ENCODE peak calls at places on chromosomes 12 and 14, in seven cellular contexts. One of them, this sample, is unnamed.

GRCh38 chr14:54549862-54550261 is 17.1 kb upstream of the SAMD4A start:
- DNase-seq in tibial artery: no peak
- DNase-seq in CD8-positive, alpha-beta T cell: no peak
- DNase-seq in lower lobe of right lung: no peak
- DNase-seq in GM13976: no peak
- DNase-seq in GM12865: no peak
- DNase-seq in psoas muscle: no peak
- DNase-seq in this sample: no peak

GRCh38 chr12:52032431-52032796 is 18.8 kb upstream of the NR4A1 start:
- DNase-seq in tibial artery: peak; percentile 93
- DNase-seq in CD8-positive, alpha-beta T cell: no peak
- DNase-seq in lower lobe of right lung: no peak
- DNase-seq in GM13976: no peak
- DNase-seq in GM12865: no peak
- DNase-seq in psoas muscle: peak; percentile 70
- DNase-seq in this sample: peak; percentile 86

GRCh38 chr14:92382677-92383076 is 59.7 kb downstream of the SLC24A4 start:
- DNase-seq in tibial artery: no peak
- DNase-seq in CD8-positive, alpha-beta T cell: no peak
- DNase-seq in lower lobe of right lung: no peak
- DNase-seq in GM13976: no peak
- DNase-seq in GM12865: no peak
- DNase-seq in psoas muscle: no peak
- DNase-seq in this sample: no peak

GRCh38 chr14:22520235-22520634 is 68.8 kb downstream of the DAD1 start:
- DNase-seq in tibial artery: no peak
- DNase-seq in CD8-positive, alpha-beta T cell: no peak
- DNase-seq in lower lobe of right lung: no peak
- DNase-seq in GM13976: no peak
- DNase-seq in GM12865: no peak
- DNase-seq in psoas muscle: no peak
- DNase-seq in this sample: no peak

GRCh38 chr12:95966287-95966870 is 23.2 kb downstream of the AMDHD1 start:
- DNase-seq in tibial artery: no peak
- DNase-seq in CD8-positive, alpha-beta T cell: no peak
- DNase-seq in lower lobe of right lung: no peak
- DNase-seq in GM13976: no peak
- DNase-seq in GM12865: no peak
- DNase-seq in psoas muscle: no peak
- DNase-seq in this sample: peak; percentile 78

GRCh38 chr12:88816201-88816600 is 235.9 kb upstream of the KITLG start:
- DNase-seq in tibial artery: no peak
- DNase-seq in CD8-positive, alpha-beta T cell: no peak
- DNase-seq in lower lobe of right lung: no peak
- DNase-seq in GM13976: no peak
- DNase-seq in GM12865: no peak
- DNase-seq in psoas muscle: no peak
- DNase-seq in this sample: no peak

GRCh38 chr12:127893875-127894635 is 372.9 kb upstream of the TMEM132C start:
- DNase-seq in tibial artery: no peak
- DNase-seq in CD8-positive, alpha-beta T cell: no peak
- DNase-seq in lower lobe of right lung: no peak
- DNase-seq in GM13976: no peak
- DNase-seq in GM12865: peak; percentile 1
- DNase-seq in psoas muscle: no peak
- DNase-seq in this sample: no peak

GRCh38 chr12:95646781-95647184 is 95.5 kb upstream of the USP44 start:
- DNase-seq in tibial artery: no peak
- DNase-seq in CD8-positive, alpha-beta T cell: no peak
- DNase-seq in lower lobe of right lung: no peak
- DNase-seq in GM13976: no peak
- DNase-seq in GM12865: no peak
- DNase-seq in psoas muscle: no peak
- DNase-seq in this sample: no peak

GRCh38 chr12:40946612-40947194 is 241.4 kb upstream of the PDZRN4 start:
- DNase-seq in tibial artery: no peak
- DNase-seq in CD8-positive, alpha-beta T cell: no peak
- DNase-seq in lower lobe of right lung: no peak
- DNase-seq in GM13976: peak; percentile 7
- DNase-seq in GM12865: peak; percentile 32
- DNase-seq in psoas muscle: no peak
- DNase-seq in this sample: no peak

GRCh38 chr12:107653519-107653918 is 32.1 kb upstream of the PWP1 start:
- DNase-seq in tibial artery: no peak
- DNase-seq in CD8-positive, alpha-beta T cell: no peak
- DNase-seq in lower lobe of right lung: no peak
- DNase-seq in GM13976: no peak
- DNase-seq in GM12865: no peak
- DNase-seq in psoas muscle: no peak
- DNase-seq in this sample: no peak

GRCh38 chr14:99545574-99545973 is 58.4 kb downstream of the CCDC85C start:
- DNase-seq in tibial artery: no peak
- DNase-seq in CD8-positive, alpha-beta T cell: no peak
- DNase-seq in lower lobe of right lung: no peak
- DNase-seq in GM13976: no peak
- DNase-seq in GM12865: no peak
- DNase-seq in psoas muscle: no peak
- DNase-seq in this sample: no peak

GRCh38 chr12:59283012-59283411 is 312.8 kb upstream of the SLC16A7 start:
- DNase-seq in tibial artery: no peak
- DNase-seq in CD8-positive, alpha-beta T cell: no peak
- DNase-seq in lower lobe of right lung: no peak
- DNase-seq in GM13976: no peak
- DNase-seq in GM12865: no peak
- DNase-seq in psoas muscle: no peak
- DNase-seq in this sample: no peak

GRCh38 chr14:74825008-74825407 is 50.9 kb downstream of the PROX2 start:
- DNase-seq in tibial artery: no peak
- DNase-seq in CD8-positive, alpha-beta T cell: no peak
- DNase-seq in lower lobe of right lung: no peak
- DNase-seq in GM13976: no peak
- DNase-seq in GM12865: no peak
- DNase-seq in psoas muscle: no peak
- DNase-seq in this sample: no peak

GRCh38 chr14:103528512-103529382 is at the start of gene TRMT61A:
- DNase-seq in tibial artery: peak; percentile 90
- DNase-seq in CD8-positive, alpha-beta T cell: peak; percentile 57
- DNase-seq in lower lobe of right lung: peak; percentile 91
- DNase-seq in GM13976: peak; percentile 97
- DNase-seq in GM12865: peak; percentile 87
- DNase-seq in psoas muscle: peak; percentile 89
- DNase-seq in this sample: peak; percentile 88

GRCh38 chr12:18932715-18933114 is 194.8 kb downstream of the CAPZA3 start:
- DNase-seq in tibial artery: no peak
- DNase-seq in CD8-positive, alpha-beta T cell: no peak
- DNase-seq in lower lobe of right lung: no peak
- DNase-seq in GM13976: no peak
- DNase-seq in GM12865: no peak
- DNase-seq in psoas muscle: no peak
- DNase-seq in this sample: no peak

GRCh38 chr12:120514002-120514401 is 15.0 kb downstream of the COQ5 start:
- DNase-seq in tibial artery: no peak
- DNase-seq in CD8-positive, alpha-beta T cell: no peak
- DNase-seq in lower lobe of right lung: no peak
- DNase-seq in GM13976: no peak
- DNase-seq in GM12865: no peak
- DNase-seq in psoas muscle: no peak
- DNase-seq in this sample: no peak

GRCh38 chr14:30005114-30005698 is 77.6 kb upstream of the PRKD1 start:
- DNase-seq in tibial artery: no peak
- DNase-seq in CD8-positive, alpha-beta T cell: no peak
- DNase-seq in lower lobe of right lung: no peak
- DNase-seq in GM13976: peak; percentile 29
- DNase-seq in GM12865: no peak
- DNase-seq in psoas muscle: no peak
- DNase-seq in this sample: no peak

GRCh38 chr12:53299101-53299453 is 418 bp upstream of the MYG1 start:
- DNase-seq in tibial artery: no peak
- DNase-seq in CD8-positive, alpha-beta T cell: no peak
- DNase-seq in lower lobe of right lung: peak; percentile 62
- DNase-seq in GM13976: no peak
- DNase-seq in GM12865: no peak
- DNase-seq in psoas muscle: no peak
- DNase-seq in this sample: no peak

GRCh38 chr12:53300187-53300586 is 692 bp downstream of the MYG1 start:
- DNase-seq in tibial artery: no peak
- DNase-seq in CD8-positive, alpha-beta T cell: no peak
- DNase-seq in lower lobe of right lung: no peak
- DNase-seq in GM13976: no peak
- DNase-seq in GM12865: no peak
- DNase-seq in psoas muscle: no peak
- DNase-seq in this sample: no peak

GRCh38 chr12:53302903-53303302 is 3.4 kb downstream of the MYG1 start:
- DNase-seq in tibial artery: no peak
- DNase-seq in CD8-positive, alpha-beta T cell: no peak
- DNase-seq in lower lobe of right lung: no peak
- DNase-seq in GM13976: no peak
- DNase-seq in GM12865: no peak
- DNase-seq in psoas muscle: no peak
- DNase-seq in this sample: no peak

GRCh38 chr12:53298154-53298553 is 1.3 kb upstream of the MYG1 start:
- DNase-seq in tibial artery: no peak
- DNase-seq in CD8-positive, alpha-beta T cell: no peak
- DNase-seq in lower lobe of right lung: no peak
- DNase-seq in GM13976: no peak
- DNase-seq in GM12865: no peak
- DNase-seq in psoas muscle: no peak
- DNase-seq in this sample: no peak

DNA sequence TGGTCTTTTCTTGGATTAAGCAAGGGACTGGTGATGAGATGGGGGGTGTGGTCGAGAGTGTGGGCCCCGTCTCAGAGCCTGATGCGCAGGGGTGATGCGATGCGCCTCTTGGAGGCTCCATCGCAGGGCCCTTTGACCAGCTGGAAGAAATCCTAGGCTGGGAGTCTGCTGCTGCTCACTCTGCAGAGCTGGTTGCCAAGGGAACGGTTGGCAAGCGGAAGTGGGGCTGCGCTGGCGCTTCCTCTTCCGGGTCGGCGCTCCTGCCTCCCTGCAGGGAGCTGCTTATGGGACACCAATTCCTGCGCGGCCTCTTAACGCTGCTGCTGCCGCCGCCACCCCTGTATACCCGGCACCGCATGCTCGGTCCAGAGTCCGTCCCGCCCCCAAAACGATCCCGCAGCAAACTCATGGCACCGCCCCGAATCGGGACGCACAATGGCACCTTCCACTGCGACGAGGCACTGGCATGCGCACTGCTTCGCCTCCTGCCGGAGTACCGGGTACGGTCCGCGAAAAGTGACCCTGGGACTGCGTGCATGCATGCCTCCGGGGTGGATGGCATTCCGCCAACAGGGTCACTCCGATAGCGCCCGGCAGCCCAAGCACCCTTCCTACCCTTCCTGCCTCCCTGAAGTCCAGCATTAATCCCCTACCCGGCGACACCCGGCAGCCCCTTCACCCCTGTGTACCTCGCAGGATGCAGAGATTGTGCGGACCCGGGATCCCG is at the start of gene MYG1:
- DNase-seq in tibial artery: peak; percentile 80
- DNase-seq in CD8-positive, alpha-beta T cell: peak; percentile 57
- DNase-seq in lower lobe of right lung: peak; percentile 94
- DNase-seq in GM13976: peak; percentile 90
- DNase-seq in GM12865: peak; percentile 92
- DNase-seq in psoas muscle: peak; percentile 88
- DNase-seq in this sample: peak; percentile 91
- TF ChIP-seq CTCF in tibial artery: peak; percentile 21
- TF ChIP-seq CTCF in CD8-positive, alpha-beta T cell: peak; percentile 29
- TF ChIP-seq CTCF in lower lobe of right lung: peak; percentile 23
- TF ChIP-seq CTCF in GM13976: no peak
- TF ChIP-seq CTCF in GM12865: no peak
- TF ChIP-seq CTCF in psoas muscle: no peak
- TF ChIP-seq CTCF in this sample: no peak

GRCh38 chr14:77140343-77140936 is 1.2 kb downstream of the ZDHHC22 start:
- DNase-seq in tibial artery: no peak
- DNase-seq in CD8-positive, alpha-beta T cell: no peak
- DNase-seq in lower lobe of right lung: no peak
- DNase-seq in GM13976: no peak
- DNase-seq in GM12865: no peak
- DNase-seq in psoas muscle: no peak
- DNase-seq in this sample: no peak

GRCh38 chr14:77139540-77140342 is 1.9 kb downstream of the ZDHHC22 start:
- DNase-seq in tibial artery: no peak
- DNase-seq in CD8-positive, alpha-beta T cell: no peak
- DNase-seq in lower lobe of right lung: no peak
- DNase-seq in GM13976: peak; percentile 79
- DNase-seq in GM12865: peak; percentile 34
- DNase-seq in psoas muscle: peak; percentile 27
- DNase-seq in this sample: no peak

GRCh38 chr14:77142289-77142814 is 761 bp upstream of the ZDHHC22 start:
- DNase-seq in tibial artery: no peak
- DNase-seq in CD8-positive, alpha-beta T cell: no peak
- DNase-seq in lower lobe of right lung: no peak
- DNase-seq in GM13976: no peak
- DNase-seq in GM12865: no peak
- DNase-seq in psoas muscle: no peak
- DNase-seq in this sample: no peak

GRCh38 chr14:77141592-77142288 is at the start of gene ZDHHC22:
- DNase-seq in tibial artery: no peak
- DNase-seq in CD8-positive, alpha-beta T cell: no peak
- DNase-seq in lower lobe of right lung: no peak
- DNase-seq in GM13976: no peak
- DNase-seq in GM12865: no peak
- DNase-seq in psoas muscle: no peak
- DNase-seq in this sample: no peak

GRCh38 chr14:77140937-77141591 is 527 bp downstream of the ZDHHC22 start:
- DNase-seq in tibial artery: no peak
- DNase-seq in CD8-positive, alpha-beta T cell: no peak
- DNase-seq in lower lobe of right lung: no peak
- DNase-seq in GM13976: peak; percentile 62
- DNase-seq in GM12865: no peak
- DNase-seq in psoas muscle: no peak
- DNase-seq in this sample: no peak
- TF ChIP-seq CTCF in tibial artery: peak; percentile 21
- TF ChIP-seq CTCF in CD8-positive, alpha-beta T cell: no peak
- TF ChIP-seq CTCF in lower lobe of right lung: peak; percentile 28
- TF ChIP-seq CTCF in GM13976: peak; percentile 2
- TF ChIP-seq CTCF in GM12865: peak; percentile 34
- TF ChIP-seq CTCF in psoas muscle: peak; percentile 39
- TF ChIP-seq CTCF in this sample: no peak

GRCh38 chr12:119322324-119322723 is 12.2 kb upstream of the CCDC60 start:
- DNase-seq in tibial artery: no peak
- DNase-seq in CD8-positive, alpha-beta T cell: no peak
- DNase-seq in lower lobe of right lung: no peak
- DNase-seq in GM13976: no peak
- DNase-seq in GM12865: no peak
- DNase-seq in psoas muscle: no peak
- DNase-seq in this sample: no peak

GRCh38 chr12:119326341-119326740 is 8.2 kb upstream of the CCDC60 start:
- DNase-seq in tibial artery: no peak
- DNase-seq in CD8-positive, alpha-beta T cell: no peak
- DNase-seq in lower lobe of right lung: no peak
- DNase-seq in GM13976: no peak
- DNase-seq in GM12865: no peak
- DNase-seq in psoas muscle: no peak
- DNase-seq in this sample: no peak

GRCh38 chr12:119328111-119328510 is 6.4 kb upstream of the CCDC60 start:
- DNase-seq in tibial artery: no peak
- DNase-seq in CD8-positive, alpha-beta T cell: no peak
- DNase-seq in lower lobe of right lung: no peak
- DNase-seq in GM13976: no peak
- DNase-seq in GM12865: peak; percentile 50
- DNase-seq in psoas muscle: no peak
- DNase-seq in this sample: no peak
- TF ChIP-seq CTCF in tibial artery: peak; percentile 38
- TF ChIP-seq CTCF in CD8-positive, alpha-beta T cell: no peak
- TF ChIP-seq CTCF in lower lobe of right lung: peak; percentile 22
- TF ChIP-seq CTCF in GM13976: peak; percentile 1
- TF ChIP-seq CTCF in GM12865: peak; percentile 55
- TF ChIP-seq CTCF in psoas muscle: peak; percentile 25
- TF ChIP-seq CTCF in this sample: peak; percentile 49

GRCh38 chr12:50314629-50315312 is 31.5 kb upstream of the LIMA1 start:
- DNase-seq in tibial artery: no peak
- DNase-seq in CD8-positive, alpha-beta T cell: no peak
- DNase-seq in lower lobe of right lung: no peak
- DNase-seq in GM13976: peak; percentile 56
- DNase-seq in GM12865: peak; percentile 49
- DNase-seq in psoas muscle: no peak
- DNase-seq in this sample: no peak
- TF ChIP-seq CTCF in tibial artery: peak; percentile 50
- TF ChIP-seq CTCF in CD8-positive, alpha-beta T cell: peak; percentile 48
- TF ChIP-seq CTCF in lower lobe of right lung: peak; percentile 48
- TF ChIP-seq CTCF in GM13976: peak; percentile 32
- TF ChIP-seq CTCF in GM12865: peak; percentile 51
- TF ChIP-seq CTCF in psoas muscle: peak; percentile 57
- TF ChIP-seq CTCF in this sample: peak; percentile 57